ENCODE peak calls at places on chromosomes 3 and 15, in six cellular contexts. One of them, this sample, is unnamed.

GRCh38 chr3:10550705-10551104 is 45.3 kb upstream of the ATP2B2 start:
- DNase-seq in BE2C: no peak
- DNase-seq in CD4-positive, alpha-beta T cell: no peak
- DNase-seq in CD8-positive, alpha-beta memory T cell: no peak
- DNase-seq in tibial nerve: no peak
- DNase-seq in adipocyte: no peak
- DNase-seq in this sample: no peak

GRCh38 chr3:128051459-128051836 is 789 bp upstream of the SEC61A1 start:
- DNase-seq in BE2C: no peak
- DNase-seq in CD4-positive, alpha-beta T cell: no peak
- DNase-seq in CD8-positive, alpha-beta memory T cell: no peak
- DNase-seq in tibial nerve: no peak
- DNase-seq in adipocyte: no peak
- DNase-seq in this sample: no peak

GRCh38 chr15:71559098-71559497 is 251.3 kb upstream of the NR2E3 start:
- DNase-seq in BE2C: no peak
- DNase-seq in CD4-positive, alpha-beta T cell: no peak
- DNase-seq in CD8-positive, alpha-beta memory T cell: no peak
- DNase-seq in tibial nerve: no peak
- DNase-seq in adipocyte: peak; percentile 44
- DNase-seq in this sample: no peak

GRCh38 chr3:54863806-54864205 is 64.1 kb downstream of the LRTM1 start:
- DNase-seq in BE2C: no peak
- DNase-seq in CD4-positive, alpha-beta T cell: no peak
- DNase-seq in CD8-positive, alpha-beta memory T cell: no peak
- DNase-seq in tibial nerve: no peak
- DNase-seq in adipocyte: no peak
- DNase-seq in this sample: no peak

GRCh38 chr15:68674975-68675374 is 96.2 kb downstream of the CORO2B start:
- DNase-seq in BE2C: no peak
- DNase-seq in CD4-positive, alpha-beta T cell: no peak
- DNase-seq in CD8-positive, alpha-beta memory T cell: no peak
- DNase-seq in tibial nerve: no peak
- DNase-seq in adipocyte: peak; percentile 11
- DNase-seq in this sample: no peak

GRCh38 chr3:121152573-121152972 is 244.6 kb downstream of the STXBP5L start:
- DNase-seq in BE2C: no peak
- DNase-seq in CD4-positive, alpha-beta T cell: no peak
- DNase-seq in CD8-positive, alpha-beta memory T cell: no peak
- DNase-seq in tibial nerve: no peak
- DNase-seq in adipocyte: peak; percentile 6
- DNase-seq in this sample: no peak

GRCh38 chr3:63706321-63707085 is 54.0 kb downstream of the SNTN start:
- DNase-seq in BE2C: no peak
- DNase-seq in CD4-positive, alpha-beta T cell: no peak
- DNase-seq in CD8-positive, alpha-beta memory T cell: no peak
- DNase-seq in tibial nerve: no peak
- DNase-seq in adipocyte: peak; percentile 58
- DNase-seq in this sample: no peak

GRCh38 chr15:66154581-66154980 is 99.0 kb downstream of the MEGF11 start:
- DNase-seq in BE2C: no peak
- DNase-seq in CD4-positive, alpha-beta T cell: no peak
- DNase-seq in CD8-positive, alpha-beta memory T cell: no peak
- DNase-seq in tibial nerve: no peak
- DNase-seq in adipocyte: no peak
- DNase-seq in this sample: no peak

GRCh38 chr15:70722266-70723123 is 40.9 kb downstream of the UACA start:
- DNase-seq in BE2C: no peak
- DNase-seq in CD4-positive, alpha-beta T cell: no peak
- DNase-seq in CD8-positive, alpha-beta memory T cell: peak; percentile 15
- DNase-seq in tibial nerve: no peak
- DNase-seq in adipocyte: peak; percentile 77
- DNase-seq in this sample: no peak

GRCh38 chr3:149801200-149801599 is 8.8 kb upstream of the ANKUB1 start:
- DNase-seq in BE2C: no peak
- DNase-seq in CD4-positive, alpha-beta T cell: no peak
- DNase-seq in CD8-positive, alpha-beta memory T cell: no peak
- DNase-seq in tibial nerve: no peak
- DNase-seq in adipocyte: no peak
- DNase-seq in this sample: no peak

GRCh38 chr3:48215466-48215865 is 7.8 kb upstream of the CAMP start:
- DNase-seq in BE2C: no peak
- DNase-seq in CD4-positive, alpha-beta T cell: no peak
- DNase-seq in CD8-positive, alpha-beta memory T cell: no peak
- DNase-seq in tibial nerve: peak; percentile 87
- DNase-seq in adipocyte: peak; percentile 64
- DNase-seq in this sample: no peak

GRCh38 chr3:158794936-158795518 is 6.8 kb upstream of the MFSD1 start:
- DNase-seq in BE2C: no peak
- DNase-seq in CD4-positive, alpha-beta T cell: no peak
- DNase-seq in CD8-positive, alpha-beta memory T cell: no peak
- DNase-seq in tibial nerve: no peak
- DNase-seq in adipocyte: peak; percentile 66
- DNase-seq in this sample: no peak

GRCh38 chr3:138367326-138367850 is 19.0 kb downstream of the MRAS start:
- DNase-seq in BE2C: no peak
- DNase-seq in CD4-positive, alpha-beta T cell: no peak
- DNase-seq in CD8-positive, alpha-beta memory T cell: no peak
- DNase-seq in tibial nerve: no peak
- DNase-seq in adipocyte: no peak
- DNase-seq in this sample: no peak

GRCh38 chr3:82012775-82013174 is 251.3 kb upstream of the GBE1 start:
- DNase-seq in BE2C: no peak
- DNase-seq in CD4-positive, alpha-beta T cell: no peak
- DNase-seq in CD8-positive, alpha-beta memory T cell: no peak
- DNase-seq in tibial nerve: no peak
- DNase-seq in adipocyte: no peak
- DNase-seq in this sample: no peak

GRCh38 chr3:170689218-170689874 is 103.5 kb upstream of the SLC7A14 start:
- DNase-seq in BE2C: no peak
- DNase-seq in CD4-positive, alpha-beta T cell: no peak
- DNase-seq in CD8-positive, alpha-beta memory T cell: no peak
- DNase-seq in tibial nerve: no peak
- DNase-seq in adipocyte: peak; percentile 88
- DNase-seq in this sample: no peak

GRCh38 chr15:34038404-34039179 is 412 bp downstream of the AVEN start:
- DNase-seq in BE2C: peak; percentile 86
- DNase-seq in CD4-positive, alpha-beta T cell: peak; percentile 63
- DNase-seq in CD8-positive, alpha-beta memory T cell: peak; percentile 70
- DNase-seq in tibial nerve: peak; percentile 58
- DNase-seq in adipocyte: peak; percentile 89
- DNase-seq in this sample: peak; percentile 61

GRCh38 chr3:146256851-146257486 is 6.1 kb upstream of the PLSCR4 start:
- DNase-seq in BE2C: no peak
- DNase-seq in CD4-positive, alpha-beta T cell: no peak
- DNase-seq in CD8-positive, alpha-beta memory T cell: no peak
- DNase-seq in tibial nerve: no peak
- DNase-seq in adipocyte: peak; percentile 51
- DNase-seq in this sample: no peak

GRCh38 chr3:45881031-45882022 is 5.0 kb upstream of the CCR9 start:
- DNase-seq in BE2C: no peak
- DNase-seq in CD4-positive, alpha-beta T cell: peak; percentile 20
- DNase-seq in CD8-positive, alpha-beta memory T cell: peak; percentile 70
- DNase-seq in tibial nerve: no peak
- DNase-seq in adipocyte: no peak
- DNase-seq in this sample: no peak

GRCh38 chr3:57559526-57559925 is 3.5 kb downstream of the PDE12 start:
- DNase-seq in BE2C: no peak
- DNase-seq in CD4-positive, alpha-beta T cell: no peak
- DNase-seq in CD8-positive, alpha-beta memory T cell: no peak
- DNase-seq in tibial nerve: no peak
- DNase-seq in adipocyte: peak; percentile 50
- DNase-seq in this sample: no peak

GRCh38 chr15:96285715-96286367 is 44.7 kb upstream of the NR2F2 start:
- DNase-seq in BE2C: no peak
- DNase-seq in CD4-positive, alpha-beta T cell: no peak
- DNase-seq in CD8-positive, alpha-beta memory T cell: no peak
- DNase-seq in tibial nerve: no peak
- DNase-seq in adipocyte: no peak
- DNase-seq in this sample: no peak

GRCh38 chr15:76840830-76841460 is 64.2 kb downstream of the SCAPER start:
- DNase-seq in BE2C: no peak
- DNase-seq in CD4-positive, alpha-beta T cell: no peak
- DNase-seq in CD8-positive, alpha-beta memory T cell: no peak
- DNase-seq in tibial nerve: no peak
- DNase-seq in adipocyte: peak; percentile 71
- DNase-seq in this sample: no peak

GRCh38 chr3:136366289-136366688 is 116.1 kb downstream of the PCCB start:
- DNase-seq in BE2C: no peak
- DNase-seq in CD4-positive, alpha-beta T cell: no peak
- DNase-seq in CD8-positive, alpha-beta memory T cell: no peak
- DNase-seq in tibial nerve: no peak
- DNase-seq in adipocyte: peak; percentile 72
- DNase-seq in this sample: no peak

GRCh38 chr15:65376767-65377104 is 1.1 kb downstream of the IGDCC3 start:
- DNase-seq in BE2C: peak; percentile 42
- DNase-seq in CD4-positive, alpha-beta T cell: no peak
- DNase-seq in CD8-positive, alpha-beta memory T cell: no peak
- DNase-seq in tibial nerve: no peak
- DNase-seq in adipocyte: peak; percentile 62
- DNase-seq in this sample: no peak

GRCh38 chr15:80530737-80531365 is 126.7 kb downstream of the ARNT2 start:
- DNase-seq in BE2C: no peak
- DNase-seq in CD4-positive, alpha-beta T cell: no peak
- DNase-seq in CD8-positive, alpha-beta memory T cell: no peak
- DNase-seq in tibial nerve: no peak
- DNase-seq in adipocyte: peak; percentile 57
- DNase-seq in this sample: no peak

GRCh38 chr3:129481783-129482332 is 41.8 kb downstream of the IFT122 start:
- DNase-seq in BE2C: peak; percentile 62
- DNase-seq in CD4-positive, alpha-beta T cell: peak; percentile 46
- DNase-seq in CD8-positive, alpha-beta memory T cell: peak; percentile 42
- DNase-seq in tibial nerve: peak; percentile 33
- DNase-seq in adipocyte: no peak
- DNase-seq in this sample: no peak

GRCh38 chr3:114879059-114880031 is 267.7 kb downstream of the ZBTB20 start:
- DNase-seq in BE2C: no peak
- DNase-seq in CD4-positive, alpha-beta T cell: no peak
- DNase-seq in CD8-positive, alpha-beta memory T cell: no peak
- DNase-seq in tibial nerve: no peak
- DNase-seq in adipocyte: peak; percentile 38
- DNase-seq in this sample: no peak

GRCh38 chr3:64392001-64392400 is 166.7 kb upstream of the PRICKLE2 start:
- DNase-seq in BE2C: no peak
- DNase-seq in CD4-positive, alpha-beta T cell: no peak
- DNase-seq in CD8-positive, alpha-beta memory T cell: no peak
- DNase-seq in tibial nerve: no peak
- DNase-seq in adipocyte: no peak
- DNase-seq in this sample: no peak

DNA sequence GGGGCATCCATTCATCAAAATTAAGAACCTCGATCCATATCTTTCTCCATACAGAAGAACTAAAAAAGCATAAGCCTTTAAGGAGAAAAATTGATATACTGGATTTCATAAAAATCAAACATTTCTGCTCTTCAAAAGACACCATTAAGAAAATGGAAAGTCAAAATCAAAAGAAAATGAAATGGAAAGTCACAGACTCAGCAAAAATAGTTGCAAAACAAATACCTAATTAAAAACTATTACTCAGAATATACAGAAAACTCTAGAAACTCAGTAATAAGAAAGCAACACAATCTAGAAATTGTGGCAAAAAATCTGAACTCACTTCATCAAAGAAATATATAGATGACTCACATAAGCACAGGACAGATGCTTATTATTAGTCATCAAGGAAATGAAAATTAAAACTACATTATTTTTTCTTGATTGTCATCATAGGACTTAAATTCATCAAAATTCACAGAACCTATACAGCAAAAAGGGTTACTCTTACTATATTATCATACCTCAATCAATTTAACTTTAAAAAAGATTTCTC is 430.0 kb downstream of the SHQ1 start:
- DNase-seq in BE2C: no peak
- DNase-seq in CD4-positive, alpha-beta T cell: no peak
- DNase-seq in CD8-positive, alpha-beta memory T cell: no peak
- DNase-seq in tibial nerve: no peak
- DNase-seq in adipocyte: no peak
- DNase-seq in this sample: no peak
- H3K9me3 ChIP-seq in BE2C: no peaks in the 10 kb centered on the region
- H3K9me3 ChIP-seq in CD4-positive, alpha-beta T cell: peaks cover 6% of the 10 kb centered on the region
- H3K9me3 ChIP-seq in CD8-positive, alpha-beta memory T cell: no peaks in the 10 kb centered on the region
- H3K9me3 ChIP-seq in tibial nerve: no peaks in the 10 kb centered on the region
- H3K9me3 ChIP-seq in adipocyte: peaks cover 9% of the 10 kb centered on the region
- H3K9me3 ChIP-seq in this sample: no peaks in the 10 kb centered on the region

DNA sequence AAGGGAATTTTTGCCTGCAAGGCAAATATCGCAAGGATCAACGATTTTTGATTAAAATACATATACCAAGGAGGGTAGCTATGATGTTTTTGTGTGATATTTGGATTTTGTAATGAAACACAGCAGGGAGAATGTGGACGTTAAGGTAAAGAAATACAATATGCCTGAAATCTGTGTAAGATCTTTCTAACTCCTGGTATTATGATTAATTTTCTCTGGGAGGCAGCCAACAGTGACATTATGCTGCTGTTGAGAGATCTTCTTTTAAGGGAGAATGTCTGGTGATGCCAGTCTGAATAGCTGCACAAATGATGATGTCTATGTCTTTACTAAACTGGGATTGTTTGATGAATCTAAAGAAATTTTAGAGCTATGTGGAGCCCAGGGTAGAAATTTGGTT is 972.3 kb downstream of the SQOR start:
- DNase-seq in BE2C: no peak
- DNase-seq in CD4-positive, alpha-beta T cell: no peak
- DNase-seq in CD8-positive, alpha-beta memory T cell: no peak
- DNase-seq in tibial nerve: no peak
- DNase-seq in adipocyte: no peak
- DNase-seq in this sample: no peak
- H3K9me3 ChIP-seq in BE2C: no peaks in the 10 kb centered on the region
- H3K9me3 ChIP-seq in CD4-positive, alpha-beta T cell: no peaks in the 10 kb centered on the region
- H3K9me3 ChIP-seq in CD8-positive, alpha-beta memory T cell: no peaks in the 10 kb centered on the region
- H3K9me3 ChIP-seq in tibial nerve: no peaks in the 10 kb centered on the region
- H3K9me3 ChIP-seq in adipocyte: no peaks in the 10 kb centered on the region
- H3K9me3 ChIP-seq in this sample: no peaks in the 10 kb centered on the region

DNA sequence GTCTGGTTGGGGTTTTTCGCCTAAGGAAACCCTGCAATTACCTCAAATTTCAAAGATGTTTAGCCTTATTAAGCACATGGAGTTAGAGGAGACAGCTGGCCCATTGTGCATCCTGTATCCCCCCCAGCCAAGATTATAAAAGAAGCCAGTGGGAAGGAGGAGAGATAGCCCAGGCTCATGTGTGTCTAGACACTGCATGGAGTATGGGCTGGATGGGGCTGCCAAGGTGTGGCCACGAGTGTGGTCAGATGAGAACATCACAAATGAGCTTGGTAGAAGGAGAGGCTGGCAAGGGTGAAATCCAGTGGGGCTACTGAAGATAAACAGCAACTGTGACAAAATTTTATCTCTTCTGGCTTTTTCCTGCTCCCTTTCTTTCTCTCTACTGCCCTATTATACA is 270.0 kb upstream of the TBC1D5 start:
- DNase-seq in BE2C: no peak
- DNase-seq in CD4-positive, alpha-beta T cell: no peak
- DNase-seq in CD8-positive, alpha-beta memory T cell: no peak
- DNase-seq in tibial nerve: no peak
- DNase-seq in adipocyte: no peak
- DNase-seq in this sample: no peak
- H3K9me3 ChIP-seq in BE2C: no peaks in the 10 kb centered on the region
- H3K9me3 ChIP-seq in CD4-positive, alpha-beta T cell: no peaks in the 10 kb centered on the region
- H3K9me3 ChIP-seq in CD8-positive, alpha-beta memory T cell: no peaks in the 10 kb centered on the region
- H3K9me3 ChIP-seq in tibial nerve: no peaks in the 10 kb centered on the region
- H3K9me3 ChIP-seq in adipocyte: no peaks in the 10 kb centered on the region
- H3K9me3 ChIP-seq in this sample: no peaks in the 10 kb centered on the region

GRCh38 chr3:53180305-53181023 is 19.5 kb downstream of the PRKCD start:
- DNase-seq in BE2C: no peak
- DNase-seq in CD4-positive, alpha-beta T cell: no peak
- DNase-seq in CD8-positive, alpha-beta memory T cell: no peak
- DNase-seq in tibial nerve: no peak
- DNase-seq in adipocyte: no peak
- DNase-seq in this sample: no peak
- H3K9me3 ChIP-seq in BE2C: no peaks in the 10 kb centered on the region
- H3K9me3 ChIP-seq in CD4-positive, alpha-beta T cell: no peaks in the 10 kb centered on the region
- H3K9me3 ChIP-seq in CD8-positive, alpha-beta memory T cell: no peaks in the 10 kb centered on the region
- H3K9me3 ChIP-seq in tibial nerve: no peaks in the 10 kb centered on the region
- H3K9me3 ChIP-seq in adipocyte: no peaks in the 10 kb centered on the region
- H3K9me3 ChIP-seq in this sample: no peaks in the 10 kb centered on the region